ENCODE peak calls at places on chromosomes 5 and 9, in six cellular contexts. J, L, C, B, U and E are unnamed samples.

GRCh38 chr5:134289509-134290113 is 63.7 kb upstream of the PPP2CA start:
- DNase-seq in J (peak), L (peak), C (no peak), B (peak), U (peak), E (peak)

GRCh38 chr5:81428866-81429265 is 34.9 kb upstream of the ACOT12 start:
- DNase-seq in J (no peak), L (no peak), C (no peak), B (no peak), U (no peak), E (no peak)

GRCh38 chr9:133590231-133590855 is 18.8 kb downstream of the FAM163B start:
- DNase-seq in J (no peak), L (no peak), C (no peak), B (no peak), U (no peak), E (no peak)

GRCh38 chr5:145775893-145776444 is 59.2 kb downstream of the PRELID2 start:
- DNase-seq in J (no peak), L (peak), C (no peak), B (no peak), U (no peak), E (peak)

GRCh38 chr5:173205921-173206320 is 29.1 kb downstream of the NKX2-5 start:
- DNase-seq in J (no peak), L (no peak), C (no peak), B (no peak), U (no peak), E (no peak)

GRCh38 chr5:59312223-59312622 is 581.3 kb downstream of the PDE4D start:
- DNase-seq in J (no peak), L (no peak), C (no peak), B (no peak), U (no peak), E (no peak)

GRCh38 chr9:16514131-16514530 is 356.3 kb downstream of the BNC2 start:
- DNase-seq in J (no peak), L (no peak), C (no peak), B (no peak), U (no peak), E (no peak)

GRCh38 chr9:72952914-72953313 is at the start of gene ALDH1A1:
- DNase-seq in J (no peak), L (peak), C (no peak), B (no peak), U (no peak), E (no peak)